ENCODE peak calls at places on chromosome 9, in six cellular contexts. One of them, this sample, is unnamed. For H3K4me1, the result is how much of the 10 kb centered on the place peaks cover.

GRCh38 chr9:131727795-131728545 is 11.9 kb downstream of the RAPGEF1 start:
- DNase-seq in right atrium auricular region: no peak
- DNase-seq in thyroid gland: no peak
- DNase-seq in vagina: no peak
- DNase-seq in GM23338: no peak
- DNase-seq in ascending aorta: no peak
- DNase-seq in this sample: no peak

GRCh38 chr9:93028448-93029006 is 30.0 kb upstream of the SUSD3 start:
- DNase-seq in right atrium auricular region: no peak
- DNase-seq in thyroid gland: no peak
- DNase-seq in vagina: no peak
- DNase-seq in GM23338: peak
- DNase-seq in ascending aorta: no peak
- DNase-seq in this sample: no peak

GRCh38 chr9:2628926-2629325 is 7.3 kb downstream of the VLDLR start:
- DNase-seq in right atrium auricular region: no peak
- DNase-seq in thyroid gland: no peak
- DNase-seq in vagina: no peak
- DNase-seq in GM23338: no peak
- DNase-seq in ascending aorta: no peak
- DNase-seq in this sample: no peak

GRCh38 chr9:37963936-37964739 is 60.2 kb upstream of the SLC25A51 start:
- DNase-seq in right atrium auricular region: no peak
- DNase-seq in thyroid gland: no peak
- DNase-seq in vagina: no peak
- DNase-seq in GM23338: no peak
- DNase-seq in ascending aorta: peak
- DNase-seq in this sample: peak

GRCh38 chr9:19074836-19075235 is 25.6 kb downstream of the RRAGA start:
- DNase-seq in right atrium auricular region: no peak
- DNase-seq in thyroid gland: no peak
- DNase-seq in vagina: no peak
- DNase-seq in GM23338: no peak
- DNase-seq in ascending aorta: no peak
- DNase-seq in this sample: no peak

GRCh38 chr9:105883847-105884246 is 189.5 kb downstream of the TMEM38B start:
- DNase-seq in right atrium auricular region: no peak
- DNase-seq in thyroid gland: no peak
- DNase-seq in vagina: no peak
- DNase-seq in GM23338: no peak
- DNase-seq in ascending aorta: no peak
- DNase-seq in this sample: no peak

GRCh38 chr9:111752455-111752854 is 42.3 kb downstream of the SHOC1 start:
- DNase-seq in right atrium auricular region: no peak
- DNase-seq in thyroid gland: no peak
- DNase-seq in vagina: no peak
- DNase-seq in GM23338: no peak
- DNase-seq in ascending aorta: no peak
- DNase-seq in this sample: no peak

GRCh38 chr9:9275656-9276055 is 1337.1 kb downstream of the PTPRD start:
- DNase-seq in right atrium auricular region: no peak
- DNase-seq in thyroid gland: no peak
- DNase-seq in vagina: no peak
- DNase-seq in GM23338: no peak
- DNase-seq in ascending aorta: no peak
- DNase-seq in this sample: no peak

GRCh38 chr9:96150324-96151023 is 151.5 kb downstream of the HSD17B3 start:
- DNase-seq in right atrium auricular region: no peak
- DNase-seq in thyroid gland: no peak
- DNase-seq in vagina: no peak
- DNase-seq in GM23338: no peak
- DNase-seq in ascending aorta: no peak
- DNase-seq in this sample: no peak

GRCh38 chr9:121075251-121076036 is 689 bp downstream of the CNTRL start:
- DNase-seq in right atrium auricular region: no peak
- DNase-seq in thyroid gland: no peak
- DNase-seq in vagina: no peak
- DNase-seq in GM23338: peak
- DNase-seq in ascending aorta: no peak
- DNase-seq in this sample: no peak

GRCh38 chr9:35689601-35690446 is at the start of gene TPM2:
- DNase-seq in right atrium auricular region: peak
- DNase-seq in thyroid gland: peak
- DNase-seq in vagina: no peak
- DNase-seq in GM23338: peak
- DNase-seq in ascending aorta: peak
- DNase-seq in this sample: peak

GRCh38 chr9:12785941-12786340 is 11.1 kb downstream of the LURAP1L start:
- DNase-seq in right atrium auricular region: no peak
- DNase-seq in thyroid gland: no peak
- DNase-seq in vagina: no peak
- DNase-seq in GM23338: no peak
- DNase-seq in ascending aorta: no peak
- DNase-seq in this sample: no peak

GRCh38 chr9:8521112-8521511 is 721.5 kb upstream of the DMAC1 start:
- DNase-seq in right atrium auricular region: no peak
- DNase-seq in thyroid gland: no peak
- DNase-seq in vagina: no peak
- DNase-seq in GM23338: no peak
- DNase-seq in ascending aorta: no peak
- DNase-seq in this sample: no peak

GRCh38 chr9:89291741-89292140 is 19.3 kb upstream of the CKS2 start:
- DNase-seq in right atrium auricular region: no peak
- DNase-seq in thyroid gland: no peak
- DNase-seq in vagina: no peak
- DNase-seq in GM23338: no peak
- DNase-seq in ascending aorta: no peak
- DNase-seq in this sample: no peak

GRCh38 chr9:130701059-130702022 is 7.8 kb downstream of the EXOSC2 start:
- DNase-seq in right atrium auricular region: peak
- DNase-seq in thyroid gland: peak
- DNase-seq in vagina: no peak
- DNase-seq in GM23338: peak
- DNase-seq in ascending aorta: peak
- DNase-seq in this sample: peak

GRCh38 chr9:15509931-15510788 is 610 bp downstream of the PSIP1 start:
- DNase-seq in right atrium auricular region: no peak
- DNase-seq in thyroid gland: peak
- DNase-seq in vagina: no peak
- DNase-seq in GM23338: peak
- DNase-seq in ascending aorta: no peak
- DNase-seq in this sample: peak

GRCh38 chr9:72361227-72361626 is 3.8 kb downstream of the ZFAND5 start:
- DNase-seq in right atrium auricular region: no peak
- DNase-seq in thyroid gland: no peak
- DNase-seq in vagina: no peak
- DNase-seq in GM23338: no peak
- DNase-seq in ascending aorta: no peak
- DNase-seq in this sample: no peak

GRCh38 chr9:37200572-37201005 is 80.2 kb downstream of the ZCCHC7 start:
- DNase-seq in right atrium auricular region: no peak
- DNase-seq in thyroid gland: no peak
- DNase-seq in vagina: no peak
- DNase-seq in GM23338: no peak
- DNase-seq in ascending aorta: no peak
- DNase-seq in this sample: no peak

GRCh38 chr9:27292646-27293045 is 4.3 kb downstream of the EQTN start:
- DNase-seq in right atrium auricular region: no peak
- DNase-seq in thyroid gland: no peak
- DNase-seq in vagina: no peak
- DNase-seq in GM23338: no peak
- DNase-seq in ascending aorta: no peak
- DNase-seq in this sample: no peak

GRCh38 chr9:111481885-111482636 is 2.1 kb downstream of the ECPAS start:
- DNase-seq in right atrium auricular region: no peak
- DNase-seq in thyroid gland: no peak
- DNase-seq in vagina: no peak
- DNase-seq in GM23338: peak
- DNase-seq in ascending aorta: no peak
- DNase-seq in this sample: no peak

GRCh38 chr9:84899326-84899725 is 229.8 kb downstream of the NTRK2 start:
- DNase-seq in right atrium auricular region: no peak
- DNase-seq in thyroid gland: no peak
- DNase-seq in vagina: no peak
- DNase-seq in GM23338: no peak
- DNase-seq in ascending aorta: no peak
- DNase-seq in this sample: no peak

GRCh38 chr9:16133556-16134227 is 580.8 kb downstream of the CCDC171 start:
- DNase-seq in right atrium auricular region: no peak
- DNase-seq in thyroid gland: peak
- DNase-seq in vagina: peak
- DNase-seq in GM23338: peak
- DNase-seq in ascending aorta: no peak
- DNase-seq in this sample: peak

GRCh38 chr9:94875300-94876063 is 149.0 kb downstream of the AOPEP start:
- DNase-seq in right atrium auricular region: no peak
- DNase-seq in thyroid gland: peak
- DNase-seq in vagina: no peak
- DNase-seq in GM23338: no peak
- DNase-seq in ascending aorta: no peak
- DNase-seq in this sample: no peak

GRCh38 chr9:131121346-131121745 is 4.0 kb upstream of the NUP214 start:
- DNase-seq in right atrium auricular region: peak
- DNase-seq in thyroid gland: no peak
- DNase-seq in vagina: no peak
- DNase-seq in GM23338: no peak
- DNase-seq in ascending aorta: peak
- DNase-seq in this sample: no peak

GRCh38 chr9:22039258-22039657 is 30.2 kb upstream of the CDKN2B start:
- DNase-seq in right atrium auricular region: no peak
- DNase-seq in thyroid gland: no peak
- DNase-seq in vagina: no peak
- DNase-seq in GM23338: no peak
- DNase-seq in ascending aorta: no peak
- DNase-seq in this sample: no peak

GRCh38 chr9:129665814-129666511 is 516 bp downstream of the PRRX2 start:
- DNase-seq in right atrium auricular region: no peak
- DNase-seq in thyroid gland: no peak
- DNase-seq in vagina: no peak
- DNase-seq in GM23338: peak
- DNase-seq in ascending aorta: no peak
- DNase-seq in this sample: no peak

GRCh38 chr9:8346291-8346690 is 546.7 kb upstream of the DMAC1 start:
- DNase-seq in right atrium auricular region: no peak
- DNase-seq in thyroid gland: no peak
- DNase-seq in vagina: no peak
- DNase-seq in GM23338: no peak
- DNase-seq in ascending aorta: no peak
- DNase-seq in this sample: no peak

GRCh38 chr9:99059074-99059894 is 45.6 kb upstream of the TGFBR1 start:
- DNase-seq in right atrium auricular region: no peak
- DNase-seq in thyroid gland: no peak
- DNase-seq in vagina: no peak
- DNase-seq in GM23338: no peak
- DNase-seq in ascending aorta: no peak
- DNase-seq in this sample: no peak

GRCh38 chr9:108083796-108084352 is 594.3 kb upstream of the KLF4 start:
- DNase-seq in right atrium auricular region: no peak
- DNase-seq in thyroid gland: no peak
- DNase-seq in vagina: no peak
- DNase-seq in GM23338: no peak
- DNase-seq in ascending aorta: no peak
- DNase-seq in this sample: no peak

GRCh38 chr9:95772320-95773060 is 103.0 kb upstream of the ERCC6L2 start:
- DNase-seq in right atrium auricular region: no peak
- DNase-seq in thyroid gland: no peak
- DNase-seq in vagina: no peak
- DNase-seq in GM23338: peak
- DNase-seq in ascending aorta: no peak
- DNase-seq in this sample: peak

GRCh38 chr9:69313175-69313574 is 11.8 kb upstream of the ENTREP1 start:
- DNase-seq in right atrium auricular region: no peak
- DNase-seq in thyroid gland: no peak
- DNase-seq in vagina: no peak
- DNase-seq in GM23338: peak
- DNase-seq in ascending aorta: no peak
- DNase-seq in this sample: no peak

GRCh38 chr9:70493046-70493445 is 78.6 kb upstream of the KLF9 start:
- DNase-seq in right atrium auricular region: no peak
- DNase-seq in thyroid gland: no peak
- DNase-seq in vagina: no peak
- DNase-seq in GM23338: no peak
- DNase-seq in ascending aorta: peak
- DNase-seq in this sample: no peak

GRCh38 chr9:124355032-124355940 is 60.0 kb downstream of the PSMB7 start:
- DNase-seq in right atrium auricular region: no peak
- DNase-seq in thyroid gland: no peak
- DNase-seq in vagina: no peak
- DNase-seq in GM23338: no peak
- DNase-seq in ascending aorta: peak
- DNase-seq in this sample: no peak
- TF ChIP-seq CTCF in right atrium auricular region: no peak
- TF ChIP-seq CTCF in thyroid gland: no peak
- TF ChIP-seq CTCF in vagina: no peak
- TF ChIP-seq CTCF in GM23338: no peak
- TF ChIP-seq CTCF in ascending aorta: no peak
- TF ChIP-seq CTCF in this sample: no peak

DNA sequence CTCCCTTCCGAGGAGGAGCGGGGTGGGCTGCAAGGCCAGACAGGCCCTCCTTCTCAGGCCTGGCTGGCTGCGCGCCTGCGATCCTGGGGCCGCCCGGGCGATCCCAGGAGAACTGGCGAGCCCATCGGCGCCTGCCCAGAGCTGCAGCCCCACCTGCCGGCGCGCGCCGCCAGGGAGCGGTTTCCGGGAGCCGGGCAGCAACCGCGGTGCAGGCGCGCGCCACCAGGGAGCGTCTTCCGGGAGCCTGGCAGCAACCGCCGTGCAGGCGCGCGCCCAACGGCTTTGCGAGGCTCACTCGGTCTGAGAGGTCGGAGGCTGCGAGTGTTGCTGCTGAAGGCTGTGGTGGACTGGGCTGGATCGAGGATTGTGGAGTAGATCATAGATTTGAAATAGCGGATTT is 668.7 kb downstream of the SPATA31A6 start:
- DNase-seq in right atrium auricular region: no peak
- DNase-seq in thyroid gland: peak
- DNase-seq in vagina: no peak
- DNase-seq in GM23338: peak
- DNase-seq in ascending aorta: no peak
- DNase-seq in this sample: no peak
- H3K4me3 ChIP-seq in right atrium auricular region: no peak
- H3K4me3 ChIP-seq in thyroid gland: no peak
- H3K4me3 ChIP-seq in vagina: peak
- H3K4me3 ChIP-seq in GM23338: peak
- H3K4me3 ChIP-seq in ascending aorta: no peak
- H3K4me3 ChIP-seq in this sample: no peak

GRCh38 chr9:127578952-127579853 is 32.9 kb upstream of the STXBP1 start:
- DNase-seq in right atrium auricular region: peak
- DNase-seq in thyroid gland: peak
- DNase-seq in vagina: no peak
- DNase-seq in GM23338: peak
- DNase-seq in ascending aorta: peak
- DNase-seq in this sample: peak
- H3K4me1 ChIP-seq in right atrium auricular region: under half
- H3K4me1 ChIP-seq in thyroid gland: under half
- H3K4me1 ChIP-seq in vagina: under half
- H3K4me1 ChIP-seq in GM23338: under half
- H3K4me1 ChIP-seq in ascending aorta: under half
- H3K4me1 ChIP-seq in this sample: under half

GRCh38 chr9:116369706-116370105 is 216.1 kb downstream of the PAPPA start:
- DNase-seq in right atrium auricular region: no peak
- DNase-seq in thyroid gland: no peak
- DNase-seq in vagina: no peak
- DNase-seq in GM23338: no peak
- DNase-seq in ascending aorta: no peak
- DNase-seq in this sample: no peak
- TF ChIP-seq CTCF in right atrium auricular region: no peak
- TF ChIP-seq CTCF in thyroid gland: no peak
- TF ChIP-seq CTCF in vagina: no peak
- TF ChIP-seq CTCF in GM23338: no peak
- TF ChIP-seq CTCF in ascending aorta: no peak
- TF ChIP-seq CTCF in this sample: no peak

This sample was measured in mucosa of descending colon.